ENCODE peak calls at places on chromosomes 13 and 19, in five cellular contexts. T is lower leg skin, X is ascending aorta, Z is kidney epithelial cell, D is fibroblast of villous mesenchyme. V is an unnamed sample.

GRCh38 chr13:44004881-44005280 is 125.2 kb downstream of the LACC1 start:
- DNase-seq in T (no peak), D (peak; percentile 17), Z (peak; percentile 54), X (no peak), V (no peak)

GRCh38 chr19:4585556-4585955 is 26.1 kb upstream of the SEMA6B start:
- DNase-seq in T (no peak), X (no peak), D (no peak), Z (no peak), V (no peak)

GRCh38 chr19:46035986-46036744 is 4.6 kb downstream of the IGFL4 start:
- DNase-seq in D (no peak), Z (no peak), X (no peak), T (no peak), V (no peak)

GRCh38 chr19:47819841-47820244 is 1.9 kb upstream of the CRX start:
- DNase-seq in X (no peak), D (no peak), T (no peak), Z (no peak), V (no peak)

GRCh38 chr19:34960103-34960805 is 3.8 kb downstream of the ZNF792 start:
- DNase-seq in X (no peak), Z (peak; percentile 34), D (no peak), T (no peak), V (no peak)

GRCh38 chr13:63497601-63498000 is 2082.0 kb upstream of the PCDH20 start:
- DNase-seq in Z (no peak), D (peak; percentile 5), X (no peak), T (no peak), V (no peak)

GRCh38 chr13:95354680-95355487 is 53.6 kb upstream of the ABCC4 start:
- DNase-seq in D (no peak), T (no peak), Z (no peak), X (no peak), V (no peak)

GRCh38 chr13:87656311-87656710 is 14.9 kb upstream of the SLITRK5 start:
- DNase-seq in X (no peak), T (no peak), Z (no peak), D (no peak), V (no peak)

GRCh38 chr13:29362849-29363604 is 232.5 kb downstream of the SLC7A1 start:
- DNase-seq in Z (no peak), X (peak; percentile 74), T (no peak), D (peak; percentile 52), V (peak; percentile 54)

GRCh38 chr19:12872941-12873890 is 8.0 kb downstream of the DNASE2 start:
- DNase-seq in T (no peak), Z (peak; percentile 47), X (no peak), D (peak; percentile 75), V (no peak)

GRCh38 chr13:51645154-51645650 is 60.9 kb downstream of the WDFY2 start:
- DNase-seq in D (peak; percentile 86), X (peak; percentile 66), T (no peak), Z (no peak), V (no peak)

GRCh38 chr19:44111910-44112463 is 1.2 kb upstream of the ZNF225 start:
- DNase-seq in Z (peak; percentile 38), X (no peak), T (no peak), D (peak; percentile 92), V (no peak)

GRCh38 chr13:105220886-105221285 is 1314.6 kb downstream of the EFNB2 start:
- DNase-seq in X (no peak), Z (no peak), T (no peak), D (no peak), V (no peak)

GRCh38 chr19:17581211-17581874 is 25.9 kb downstream of the COLGALT1 start:
- DNase-seq in T (no peak), X (no peak), Z (no peak), D (no peak), V (no peak)

GRCh38 chr13:34364633-34365032 is 546.7 kb downstream of the RFC3 start:
- DNase-seq in X (no peak), T (no peak), Z (no peak), D (no peak), V (no peak)

GRCh38 chr19:19342086-19343015 is 21.7 kb downstream of the MAU2 start:
- DNase-seq in Z (no peak), X (peak; percentile 70), D (peak; percentile 57), T (no peak), V (no peak)

GRCh38 chr13:33872005-33872351 is 54.0 kb downstream of the RFC3 start:
- DNase-seq in Z (no peak), T (no peak), D (peak; percentile 5), X (no peak), V (no peak)

GRCh38 chr13:75507027-75508001 is 25.3 kb upstream of the TBC1D4 start:
- DNase-seq in D (no peak), Z (no peak), T (no peak), X (no peak), V (no peak)

GRCh38 chr13:31945202-31945978 is 86.2 kb upstream of the FRY start:
- DNase-seq in Z (peak; percentile 89), T (peak; percentile 75), X (peak; percentile 80), D (peak; percentile 76), V (no peak)

GRCh38 chr13:47455581-47455980 is 545.5 kb downstream of the SUCLA2 start:
- DNase-seq in D (no peak), T (no peak), Z (no peak), X (no peak), V (no peak)

GRCh38 chr19:6260912-6261636 is 18.7 kb downstream of the MLLT1 start:
- DNase-seq in Z (no peak), X (no peak), T (no peak), D (no peak), V (no peak)

GRCh38 chr13:49840266-49840665 is 47.8 kb upstream of the KPNA3 start:
- DNase-seq in T (no peak), D (no peak), Z (no peak), X (no peak), V (no peak)

GRCh38 chr13:37194428-37194861 is 89.0 kb upstream of the CSNK1A1L start:
- DNase-seq in D (no peak), Z (no peak), T (no peak), X (no peak), V (no peak)

GRCh38 chr13:82758056-82758455 is 1124.2 kb downstream of the SLITRK1 start:
- DNase-seq in T (no peak), Z (no peak), D (no peak), X (no peak), V (no peak)

GRCh38 chr13:84121456-84121855 is 239.2 kb upstream of the SLITRK1 start:
- DNase-seq in T (no peak), X (no peak), D (no peak), Z (no peak), V (no peak)

GRCh38 chr19:5143471-5144411 is 174.8 kb downstream of the KDM4B start:
- DNase-seq in X (no peak), Z (no peak), T (no peak), D (no peak), V (no peak)

GRCh38 chr13:45492538-45492937 is 27.8 kb downstream of the COG3 start:
- DNase-seq in X (no peak), Z (no peak), T (no peak), D (peak; percentile 33), V (no peak)

GRCh38 chr13:45490068-45490467 is 25.3 kb downstream of the COG3 start:
- DNase-seq in X (no peak), D (no peak), T (no peak), Z (no peak), V (no peak)
- TF ChIP-seq CTCF in X (no peak), D (no peak), T (no peak), Z (peak; percentile 30), V (peak; percentile 33)

DNA sequence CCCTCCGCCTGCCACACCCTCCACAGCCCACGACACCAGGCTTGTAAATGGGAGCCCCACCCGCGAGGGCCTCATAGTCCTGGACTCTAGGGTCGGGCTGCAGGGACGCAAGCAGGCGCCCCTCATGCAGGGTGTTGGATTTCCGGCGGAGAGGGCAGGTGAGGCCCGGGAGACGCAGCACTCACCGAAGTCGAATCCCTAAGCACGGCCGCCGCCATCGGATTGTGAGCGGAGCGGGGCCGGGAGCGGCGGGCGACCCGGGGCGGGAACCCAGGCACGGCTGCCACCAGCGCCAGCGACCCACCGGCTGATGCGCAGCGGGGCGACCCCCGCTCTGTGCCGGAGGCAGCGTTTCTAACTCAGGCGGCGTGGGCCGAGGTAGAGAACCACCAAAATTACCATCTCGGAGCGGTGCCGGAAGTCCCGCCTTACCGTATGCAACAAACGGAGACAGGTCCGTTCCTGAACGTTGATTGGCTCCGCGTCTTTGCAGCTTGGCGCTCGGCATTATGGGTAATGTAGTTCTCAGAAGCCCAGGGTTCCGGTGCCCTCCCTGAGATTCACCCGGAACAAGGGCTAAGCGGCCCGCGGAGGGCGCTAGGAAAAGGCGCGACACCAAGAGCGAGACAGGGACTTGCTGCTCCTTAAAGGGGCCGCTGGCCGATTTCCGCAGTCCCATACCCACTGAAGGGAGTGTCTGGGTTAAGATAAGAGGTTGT is at the start of gene ZNF416:
- DNase-seq in D (peak; percentile 99), T (peak; percentile 99), X (peak; percentile 99), Z (peak; percentile 94), V (peak; percentile 99)
- TF ChIP-seq CTCF in D (peak; percentile 16), T (no peak), X (peak; percentile 14), Z (peak; percentile 22), V (no peak)

GRCh38 chr19:1009976-1010538 is 9.8 kb downstream of the GRIN3B start:
- DNase-seq in X (no peak), D (no peak), T (no peak), Z (no peak), V (no peak)
- TF ChIP-seq CTCF in X (no peak), D (no peak), T (no peak), Z (no peak), V (no peak)

DNA sequence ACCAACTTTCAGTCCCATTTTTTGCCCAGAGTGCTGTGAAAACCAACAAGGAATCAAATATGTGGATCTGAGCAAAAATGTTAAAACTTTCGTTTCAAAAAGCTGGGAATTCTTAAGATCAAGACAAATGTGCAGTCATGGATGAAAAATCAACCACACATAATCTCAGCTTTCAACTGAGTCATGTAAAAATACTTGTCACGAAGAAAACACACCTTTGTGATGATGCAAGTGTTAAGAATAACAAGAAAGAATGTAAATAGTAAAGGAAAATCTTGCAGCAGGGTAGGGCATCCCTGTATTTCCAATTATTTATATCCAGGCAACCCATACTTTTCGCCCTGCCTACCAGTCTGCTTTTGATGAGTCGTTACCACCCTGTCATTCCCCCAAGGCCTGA is 27.4 kb upstream of the DCLK1 start:
- DNase-seq in D (no peak), T (no peak), Z (peak; percentile 58), X (no peak), V (no peak)
- TF ChIP-seq CTCF in D (no peak), T (no peak), Z (no peak), X (no peak), V (no peak)

DNA sequence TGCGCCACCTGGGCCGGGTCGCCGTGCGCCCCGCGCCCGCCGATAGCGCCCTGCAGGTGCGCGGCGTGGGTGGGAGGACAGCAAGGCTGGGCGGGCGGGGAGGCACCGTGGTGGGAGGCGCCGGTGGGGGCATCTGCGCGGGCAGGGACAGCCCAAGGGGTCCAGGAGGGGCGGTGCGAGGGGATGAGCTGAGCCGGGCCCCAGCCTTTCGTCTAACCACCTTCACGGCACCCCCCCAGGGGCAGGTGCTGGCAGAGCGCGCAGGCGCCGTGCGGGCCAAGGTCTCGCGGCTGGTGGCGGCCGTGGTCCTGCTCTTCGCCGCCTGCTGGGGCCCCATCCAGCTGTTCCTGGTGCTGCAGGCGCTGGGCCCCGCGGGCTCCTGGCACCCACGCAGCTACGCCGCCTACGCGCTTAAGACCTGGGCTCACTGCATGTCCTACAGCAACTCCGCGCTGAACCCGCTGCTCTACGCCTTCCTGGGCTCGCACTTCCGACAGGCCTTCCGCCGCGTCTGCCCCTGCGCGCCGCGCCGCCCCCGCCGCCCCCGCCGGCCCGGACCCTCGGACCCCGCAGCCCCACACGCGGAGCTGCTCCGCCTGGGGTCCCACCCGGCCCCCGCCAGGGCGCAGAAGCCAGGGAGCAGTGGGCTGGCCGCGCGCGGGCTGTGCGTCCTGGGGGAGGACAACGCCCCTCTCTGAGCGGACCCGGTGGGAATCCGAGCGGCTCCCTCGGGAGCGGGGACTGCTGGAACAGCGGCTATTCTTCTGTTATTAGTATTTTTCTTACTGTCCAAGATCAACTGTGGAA is 3.1 kb downstream of the KISS1R start:
- DNase-seq in T (no peak), X (no peak), D (no peak), Z (no peak), V (no peak)
- TF ChIP-seq CTCF in T (no peak), X (no peak), D (no peak), Z (no peak), V (no peak)